ENCODE peak calls at places on chromosomes 4 and X, in nine cellular contexts. N, G, L, C, J, H, S, Q and W are unnamed samples.

GRCh38 chr4:98793658-98794057 is 135.2 kb upstream of the TSPAN5 start:
- DNase-seq in Q (no peak), L (no peak), H (no peak), N (no peak), C (no peak), G (no peak), J (no peak), S (no peak), W (no peak)

GRCh38 chrX:30961805-30962204 is 72.8 kb upstream of the TAB3 start:
- DNase-seq in S (no peak), N (no peak), J (no peak), L (no peak), Q (no peak), G (no peak), C (no peak), H (no peak), W (no peak)

GRCh38 chrX:153703036-153703370 is 15.3 kb downstream of the SLC6A8 start:
- DNase-seq in G (no peak), H (no peak), L (no peak), C (no peak), S (no peak), N (no peak), Q (no peak), J (peak; percentile 69), W (no peak)

GRCh38 chr4:65046496-65047101 is 623.7 kb downstream of the EPHA5 start:
- DNase-seq in J (no peak), C (peak; percentile 52), N (no peak), S (no peak), H (no peak), L (no peak), Q (no peak), G (no peak), W (no peak)

GRCh38 chrX:130282151-130282550 is 13.5 kb upstream of the ZNF280C start:
- DNase-seq in J (no peak), G (no peak), Q (no peak), H (no peak), L (no peak), N (no peak), C (no peak), S (no peak), W (no peak)

GRCh38 chr4:186149872-186150271 is 41.5 kb upstream of the CYP4V2 start:
- DNase-seq in S (no peak), N (peak; percentile 16), G (peak; percentile 8), J (peak; percentile 81), L (peak; percentile 28), Q (peak; percentile 21), H (no peak), C (no peak), W (no peak)

GRCh38 chr4:37381040-37381668 is 136.6 kb downstream of the NWD2 start:
- DNase-seq in N (no peak), S (no peak), Q (no peak), C (peak; percentile 11), G (no peak), L (no peak), J (no peak), H (no peak), W (no peak)

GRCh38 chr4:23876418-23877089 is 13.3 kb downstream of the PPARGC1A start:
- DNase-seq in S (no peak), Q (no peak), G (no peak), C (no peak), J (no peak), H (no peak), L (no peak), N (no peak), W (no peak)

GRCh38 chr4:52657630-52658501 is 1.2 kb downstream of the USP46 start:
- DNase-seq in L (peak; percentile 14), C (peak; percentile 24), N (no peak), J (peak; percentile 31), Q (no peak), G (peak; percentile 80), S (no peak), H (no peak), W (no peak)

GRCh38 chr4:171181090-171181489 is 632.1 kb upstream of the GALNTL6 start:
- DNase-seq in L (no peak), H (no peak), S (no peak), G (no peak), C (no peak), J (no peak), N (no peak), Q (no peak), W (no peak)

GRCh38 chr4:117324851-117325491 is 239.6 kb upstream of the TRAM1L1 start:
- DNase-seq in H (no peak), J (no peak), S (no peak), N (no peak), Q (no peak), C (no peak), G (no peak), L (no peak), W (no peak)

GRCh38 chr4:128141866-128142265 is 80.8 kb downstream of the LARP1B start:
- DNase-seq in Q (no peak), S (no peak), G (no peak), N (no peak), J (no peak), H (no peak), L (no peak), C (no peak), W (no peak)

GRCh38 chr4:143641406-143641805 is 59.1 kb downstream of the FREM3 start:
- DNase-seq in Q (no peak), H (no peak), S (no peak), C (no peak), G (no peak), L (no peak), J (no peak), N (no peak), W (no peak)

GRCh38 chrX:119636419-119636818 is 30.2 kb upstream of the NKRF start:
- DNase-seq in H (no peak), L (no peak), N (no peak), J (no peak), C (no peak), G (no peak), Q (no peak), S (no peak), W (no peak)

GRCh38 chr4:38366997-38367396 is 297.0 kb upstream of the KLF3 start:
- DNase-seq in L (no peak), N (no peak), Q (no peak), G (no peak), H (no peak), S (no peak), J (no peak), C (no peak), W (no peak)

GRCh38 chr4:141657550-141657949 is 21.2 kb downstream of the IL15 start:
- DNase-seq in C (peak; percentile 2), N (no peak), H (no peak), S (no peak), J (no peak), G (no peak), L (no peak), Q (no peak), W (no peak)

GRCh38 chr4:99205104-99205979 is 13.7 kb downstream of the ADH6 start:
- DNase-seq in J (no peak), G (no peak), C (peak; percentile 79), S (no peak), Q (no peak), L (peak; percentile 3), N (no peak), H (no peak), W (no peak)

GRCh38 chr4:123784626-123785025 is 388.0 kb downstream of the SPRY1 start:
- DNase-seq in S (no peak), G (no peak), J (no peak), L (no peak), Q (no peak), N (no peak), H (no peak), C (no peak), W (no peak)

GRCh38 chrX:154727418-154728323 is 23.2 kb downstream of the GAB3 start:
- DNase-seq in J (peak; percentile 67), N (no peak), G (no peak), L (no peak), S (no peak), H (no peak), Q (no peak), C (no peak), W (no peak)

GRCh38 chr4:2537011-2537830 is 774 bp downstream of the FAM193A start:
- DNase-seq in H (peak; percentile 42), C (peak; percentile 45), G (peak; percentile 38), L (peak; percentile 35), J (peak; percentile 61), Q (no peak), N (peak; percentile 44), S (peak; percentile 20), W (no peak)

GRCh38 chrX:5971300-5971699 is 257.4 kb downstream of the NLGN4X start:
- DNase-seq in H (no peak), G (no peak), L (no peak), S (no peak), C (no peak), Q (no peak), J (no peak), N (no peak), W (no peak)

GRCh38 chrX:47232197-47232802 is 509 bp upstream of the USP11 start:
- DNase-seq in J (no peak), C (no peak), Q (no peak), S (no peak), N (no peak), G (no peak), H (no peak), L (no peak), W (no peak)

GRCh38 chrX:53481816-53482485 is 47.8 kb upstream of the HSD17B10 start:
- DNase-seq in Q (no peak), G (peak; percentile 59), L (peak; percentile 57), J (peak; percentile 18), N (peak; percentile 1), S (peak; percentile 11), C (peak; percentile 78), H (peak; percentile 26), W (no peak)

GRCh38 chrX:76398970-76399369 is 28.5 kb upstream of the MAGEE1 start:
- DNase-seq in C (no peak), N (no peak), S (no peak), G (no peak), H (no peak), J (no peak), L (no peak), Q (no peak), W (no peak)

GRCh38 chr4:158133551-158133950 is 39.3 kb downstream of the GASK1B start:
- DNase-seq in L (no peak), G (no peak), H (no peak), N (no peak), Q (no peak), J (no peak), S (no peak), C (no peak), W (no peak)

GRCh38 chrX:10514891-10515290 is 105.5 kb downstream of the MID1 start:
- DNase-seq in G (peak; percentile 53), S (no peak), J (no peak), H (no peak), C (no peak), Q (no peak), N (no peak), L (no peak), W (no peak)

GRCh38 chr4:28350485-28350884 is 1489.8 kb downstream of the STIM2 start:
- DNase-seq in S (no peak), C (peak; percentile 0), Q (no peak), L (no peak), H (no peak), G (no peak), J (no peak), N (no peak), W (no peak)

GRCh38 chr4:25209702-25210101 is 24.1 kb upstream of the PI4K2B start:
- DNase-seq in H (no peak), C (no peak), L (no peak), N (no peak), S (no peak), Q (no peak), G (no peak), J (no peak), W (no peak)

GRCh38 chrX:48533165-48533564 is 6.3 kb upstream of the TBC1D25 start:
- DNase-seq in N (no peak), J (no peak), L (no peak), H (no peak), G (no peak), C (peak; percentile 6), S (no peak), Q (no peak), W (no peak)

GRCh38 chr4:14111730-14112171 is 484.2 kb upstream of the BOD1L1 start:
- DNase-seq in C (no peak), H (no peak), L (no peak), J (no peak), G (no peak), Q (no peak), S (no peak), N (no peak), W (no peak)

GRCh38 chr4:173301518-173302201 is 32.5 kb downstream of the HMGB2 start:
- DNase-seq in H (no peak), J (no peak), C (peak; percentile 13), L (peak; percentile 5), N (no peak), Q (peak; percentile 42), G (peak; percentile 12), S (no peak), W (no peak)